ENCODE peak calls at places on chromosomes 2 and 18, in seven cellular contexts. W, K, Z, C, U, R and H are unnamed samples.

GRCh38 chr2:1052671-1053270 is 102.1 kb downstream of the SNTG2 start:
- DNase-seq in W (no peak), K (no peak), Z (no peak), C (no peak), U (peak; percentile 55), R (no peak), H (no peak)

GRCh38 chr2:71458413-71459083 is 5.2 kb downstream of the DYSF start:
- DNase-seq in W (peak; percentile 79), K (no peak), Z (peak; percentile 28), C (no peak), U (no peak), R (no peak), H (no peak)

GRCh38 chr2:43826305-43827250 is 12.1 kb downstream of the ABCG5 start:
- DNase-seq in W (no peak), K (no peak), Z (no peak), C (no peak), U (no peak), R (no peak), H (no peak)

GRCh38 chr2:20419007-20419576 is 27.8 kb upstream of the RHOB start:
- DNase-seq in W (no peak), K (no peak), Z (peak; percentile 64), C (peak; percentile 20), U (no peak), R (no peak), H (no peak)

GRCh38 chr2:157751462-157752058 is 122.9 kb upstream of the ACVR1C start:
- DNase-seq in W (no peak), K (peak; percentile 11), Z (no peak), C (no peak), U (no peak), R (no peak), H (no peak)

GRCh38 chr2:24158131-24158530 is 16.7 kb upstream of the FAM228A start:
- DNase-seq in W (no peak), K (no peak), Z (no peak), C (no peak), U (no peak), R (no peak), H (no peak)

GRCh38 chr2:55425449-55425848 is 5.8 kb upstream of the CCDC88A start:
- DNase-seq in W (peak; percentile 41), K (no peak), Z (no peak), C (peak; percentile 99), U (peak; percentile 67), R (no peak), H (no peak)

GRCh38 chr2:67515538-67515937 is 118.4 kb downstream of the ETAA1 start:
- DNase-seq in W (no peak), K (no peak), Z (no peak), C (no peak), U (no peak), R (no peak), H (no peak)

GRCh38 chr18:79684283-79684631 is 4.7 kb downstream of the CTDP1 start:
- DNase-seq in W (no peak), K (no peak), Z (no peak), C (no peak), U (no peak), R (no peak), H (no peak)

GRCh38 chr2:198807131-198807530 is 650.6 kb downstream of the SATB2 start:
- DNase-seq in W (no peak), K (no peak), Z (no peak), C (peak; percentile 72), U (peak; percentile 43), R (no peak), H (no peak)

GRCh38 chr2:234191819-234192407 is 141.4 kb downstream of the SPP2 start:
- DNase-seq in W (peak; percentile 75), K (no peak), Z (no peak), C (no peak), U (no peak), R (no peak), H (no peak)

GRCh38 chr2:72146357-72147302 is 1.0 kb downstream of the CYP26B1 start:
- DNase-seq in W (no peak), K (no peak), Z (peak; percentile 48), C (no peak), U (no peak), R (no peak), H (no peak)

GRCh38 chr2:46275995-46276394 is 21.2 kb upstream of the EPAS1 start:
- DNase-seq in W (no peak), K (no peak), Z (peak; percentile 77), C (no peak), U (no peak), R (peak; percentile 74), H (no peak)

GRCh38 chr18:21314721-21315120 is 72.7 kb downstream of the GREB1L start:
- DNase-seq in W (no peak), K (no peak), Z (no peak), C (no peak), U (no peak), R (no peak), H (no peak)

GRCh38 chr2:238060096-238060541 is 682 bp upstream of the SCLY start:
- DNase-seq in W (no peak), K (no peak), Z (peak; percentile 46), C (no peak), U (no peak), R (no peak), H (no peak)

GRCh38 chr18:76445275-76445674 is 49.8 kb downstream of the ZNF516 start:
- DNase-seq in W (peak; percentile 63), K (no peak), Z (peak; percentile 53), C (peak; percentile 84), U (peak; percentile 74), R (no peak), H (no peak)

GRCh38 chr2:63755216-63755615 is 86.5 kb upstream of the UGP2 start:
- DNase-seq in W (no peak), K (no peak), Z (no peak), C (peak; percentile 29), U (no peak), R (no peak), H (no peak)

GRCh38 chr18:13289501-13290205 is 71.1 kb downstream of the LDLRAD4 start:
- DNase-seq in W (no peak), K (no peak), Z (no peak), C (no peak), U (no peak), R (no peak), H (no peak)

GRCh38 chr18:58226476-58226875 is 182.4 kb downstream of the NEDD4L start:
- DNase-seq in W (no peak), K (no peak), Z (no peak), C (no peak), U (no peak), R (no peak), H (no peak)

GRCh38 chr2:220076734-220077133 is 449.3 kb downstream of the SLC4A3 start:
- DNase-seq in W (no peak), K (no peak), Z (no peak), C (no peak), U (peak; percentile 71), R (no peak), H (no peak)

GRCh38 chr2:197011777-197012641 is 85.5 kb upstream of the PGAP1 start:
- DNase-seq in W (peak; percentile 55), K (no peak), Z (peak; percentile 60), C (peak; percentile 58), U (peak; percentile 8), R (no peak), H (no peak)

GRCh38 chr18:74818776-74819175 is 221.1 kb downstream of the ZNF407 start:
- DNase-seq in W (no peak), K (no peak), Z (no peak), C (no peak), U (no peak), R (no peak), H (no peak)

GRCh38 chr2:7111626-7112025 is 194.4 kb downstream of the RNF144A start:
- DNase-seq in W (peak; percentile 15), K (no peak), Z (no peak), C (no peak), U (no peak), R (no peak), H (no peak)

GRCh38 chr2:219645631-219646527 is 18.4 kb downstream of the SLC4A3 start:
- DNase-seq in W (peak; percentile 75), K (no peak), Z (peak; percentile 72), C (peak; percentile 68), U (peak; percentile 56), R (no peak), H (no peak)

GRCh38 chr2:236887953-236888765 is 197.5 kb upstream of the COPS8 start:
- DNase-seq in W (no peak), K (no peak), Z (no peak), C (no peak), U (no peak), R (no peak), H (no peak)

GRCh38 chr2:207254526-207255464 is 89.0 kb upstream of the KLF7 start:
- DNase-seq in W (no peak), K (no peak), Z (no peak), C (peak; percentile 93), U (no peak), R (no peak), H (no peak)